ENCODE peak calls at places on chromosomes 1 and 21, in seven cellular contexts. Q is NCI-H187; G is activated naive CD4-positive, alpha-beta T cell treated with Interleukin-2 at 50 U/mL for 16 hours; I is CD4-positive, alpha-beta memory T cell; S is activated CD8-positive, alpha-beta T cell treated with anti-CD3 and anti-CD28 coated beads, Interleukin-2, amount 10 ng/mL, durations not matched to agents 7 days and 5 days; H is GM19239; O is stomach. V is an unnamed sample.

GRCh38 chr21:16086936-16087335 is 357.2 kb downstream of the USP25 start:
- DNase-seq in G (no peak), S (no peak), H (no peak), Q (no peak), O (no peak), I (no peak), V (no peak)

GRCh38 chr1:163747855-163748254 is 426.1 kb downstream of the NUF2 start:
- DNase-seq in G (no peak), S (no peak), H (no peak), O (no peak), I (no peak), Q (no peak), V (peak)

GRCh38 chr1:207838156-207839082 is 72.5 kb downstream of the CD34 start:
- DNase-seq in O (peak), Q (no peak), S (no peak), H (no peak), I (no peak), G (no peak), V (no peak)

GRCh38 chr1:200317236-200317635 is 92.6 kb downstream of the ZNF281 start:
- DNase-seq in H (no peak), G (no peak), S (no peak), O (no peak), I (no peak), Q (no peak), V (no peak)

GRCh38 chr1:87449348-87449963 is 120.8 kb downstream of the LMO4 start:
- DNase-seq in H (peak), S (no peak), O (peak), Q (no peak), I (peak), G (peak), V (no peak)

GRCh38 chr1:220300442-220301121 is 28.3 kb upstream of the RAB3GAP2 start:
- DNase-seq in O (peak), H (no peak), Q (no peak), S (no peak), G (no peak), I (no peak), V (peak)

GRCh38 chr21:37374026-37374425 is 7.5 kb downstream of the DYRK1A start:
- DNase-seq in S (no peak), Q (no peak), I (no peak), O (no peak), G (no peak), H (no peak), V (no peak)

GRCh38 chr21:46116189-46116845 is 18.4 kb downstream of the COL6A2 start:
- DNase-seq in Q (no peak), O (no peak), I (no peak), H (no peak), G (no peak), S (no peak), V (no peak)

GRCh38 chr1:54857066-54857660 is 29.8 kb downstream of the DHCR24 start:
- DNase-seq in G (no peak), Q (no peak), H (no peak), I (no peak), O (peak), S (no peak), V (no peak)

GRCh38 chr1:54965624-54966340 is 14.6 kb upstream of the TMEM61 start:
- DNase-seq in H (no peak), G (no peak), S (no peak), I (no peak), O (peak), Q (no peak), V (peak)

GRCh38 chr1:32695098-32695904 is 7.3 kb downstream of the SYNC start:
- DNase-seq in Q (no peak), S (no peak), H (no peak), O (peak), I (no peak), G (no peak), V (peak)

GRCh38 chr1:171509191-171509590 is 23.9 kb downstream of the PRRC2C start:
- DNase-seq in Q (no peak), G (no peak), S (no peak), H (no peak), I (no peak), O (no peak), V (no peak)

GRCh38 chr1:67652800-67653199 is 32.2 kb upstream of the GADD45A start:
- DNase-seq in O (no peak), G (no peak), I (no peak), H (no peak), S (no peak), Q (peak), V (peak)

GRCh38 chr1:24764848-24765247 is 19.6 kb downstream of the CLIC4 start:
- DNase-seq in O (no peak), H (no peak), Q (no peak), G (no peak), S (no peak), I (no peak), V (peak)

GRCh38 chr1:163315773-163316374 is 5.9 kb upstream of the NUF2 start:
- DNase-seq in I (peak), H (no peak), G (peak), O (peak), S (peak), Q (no peak), V (peak)

GRCh38 chr1:117436528-117436927 is 69.3 kb downstream of the MAN1A2 start:
- DNase-seq in S (no peak), O (no peak), H (no peak), G (no peak), Q (no peak), I (no peak), V (no peak)

GRCh38 chr1:7298145-7298544 is 473.0 kb upstream of the VAMP3 start:
- DNase-seq in S (no peak), H (no peak), Q (no peak), G (no peak), O (no peak), I (no peak), V (no peak)

GRCh38 chr1:19597463-19598309 is 46.4 kb upstream of the NBL1 start:
- DNase-seq in S (peak), Q (no peak), H (no peak), G (no peak), I (peak), O (no peak), V (peak)

GRCh38 chr21:41967708-41968107 is 13.9 kb upstream of the C2CD2 start:
- DNase-seq in Q (no peak), I (no peak), H (no peak), S (no peak), O (no peak), G (no peak), V (no peak)

GRCh38 chr1:168202941-168203654 is 22.7 kb upstream of the SFT2D2 start:
- DNase-seq in H (no peak), G (no peak), Q (no peak), S (no peak), I (no peak), O (no peak), V (no peak)

GRCh38 chr1:58434587-58434986 is 111.9 kb downstream of the OMA1 start:
- DNase-seq in Q (no peak), I (no peak), S (no peak), O (no peak), H (no peak), G (no peak), V (no peak)

GRCh38 chr1:67803380-67804279 is 29.6 kb downstream of the GNG12 start:
- DNase-seq in Q (no peak), O (no peak), I (no peak), H (no peak), G (no peak), S (no peak), V (no peak)

GRCh38 chr1:219931033-219931432 is 2.7 kb upstream of the SLC30A10 start:
- DNase-seq in I (no peak), H (no peak), O (no peak), G (no peak), Q (no peak), S (no peak), V (peak)

GRCh38 chr1:178238722-178239510 is 145.0 kb downstream of the RASAL2 start:
- DNase-seq in O (no peak), Q (no peak), H (no peak), S (no peak), I (no peak), G (no peak), V (peak)

GRCh38 chr1:247266053-247266452 is 10.2 kb downstream of the VN1R5 start:
- DNase-seq in G (no peak), Q (no peak), H (no peak), S (no peak), O (no peak), I (no peak), V (no peak)

GRCh38 chr1:10186453-10187319 is 23.7 kb upstream of the KIF1B start:
- DNase-seq in I (peak), H (no peak), O (no peak), Q (no peak), G (no peak), S (no peak), V (no peak)

GRCh38 chr1:205256956-205257615 is 29.3 kb downstream of the TMCC2 start:
- DNase-seq in O (no peak), H (no peak), Q (no peak), I (no peak), S (no peak), G (no peak), V (no peak)

GRCh38 chr1:145872421-145872891 is 13.2 kb downstream of the ANKRD35 start:
- DNase-seq in H (no peak), I (no peak), O (peak), Q (no peak), S (no peak), G (no peak), V (no peak)